ENCODE peak calls at places on chromosomes 12 and 14, in eight cellular contexts. E, L, F, Q, C, Z, P and T are unnamed samples.

GRCh38 chr14:77151245-77151644 is 9.7 kb upstream of the ZDHHC22 start:
- DNase-seq in E (no peak), L (no peak), F (no peak), Q (no peak), C (no peak), Z (peak), P (peak), T (peak)

GRCh38 chr12:107318804-107319535 is 225.6 kb upstream of the CRY1 start:
- DNase-seq in E (no peak), L (no peak), F (no peak), Q (peak), C (peak), Z (peak), P (peak), T (peak)

GRCh38 chr12:14317362-14318146 is 47.9 kb upstream of the ATF7IP start:
- DNase-seq in E (no peak), L (no peak), F (no peak), Q (no peak), C (no peak), Z (no peak), P (no peak), T (no peak)

GRCh38 chr12:132230381-132230780 is 86.1 kb downstream of the NOC4L start:
- DNase-seq in E (no peak), L (no peak), F (no peak), Q (no peak), C (no peak), Z (no peak), P (no peak), T (no peak)

GRCh38 chr12:132275110-132275531 is 54.3 kb downstream of the GALNT9 start:
- DNase-seq in E (peak), L (no peak), F (no peak), Q (peak), C (peak), Z (peak), P (peak), T (peak)

GRCh38 chr14:75373616-75374015 is 54.2 kb upstream of the JDP2 start:
- DNase-seq in E (no peak), L (no peak), F (no peak), Q (no peak), C (no peak), Z (no peak), P (no peak), T (no peak)

GRCh38 chr12:126114420-126114819 is 1049.2 kb downstream of the AACS start:
- DNase-seq in E (no peak), L (no peak), F (no peak), Q (no peak), C (no peak), Z (no peak), P (no peak), T (no peak)

GRCh38 chr14:91872517-91873470 is 5.5 kb upstream of the TC2N start:
- DNase-seq in E (peak), L (peak), F (peak), Q (peak), C (peak), Z (no peak), P (no peak), T (no peak)

GRCh38 chr12:104538056-104538455 is 81.3 kb downstream of the CHST11 start:
- DNase-seq in E (no peak), L (no peak), F (no peak), Q (no peak), C (no peak), Z (no peak), P (no peak), T (no peak)

GRCh38 chr14:85527006-85527405 is 2.9 kb upstream of the FLRT2 start:
- DNase-seq in E (no peak), L (no peak), F (no peak), Q (peak), C (no peak), Z (no peak), P (no peak), T (no peak)

GRCh38 chr14:72948481-72949138 is 22.3 kb downstream of the DCAF4 start:
- DNase-seq in E (peak), L (peak), F (peak), Q (peak), C (peak), Z (peak), P (peak), T (peak)

GRCh38 chr14:60686865-60687264 is 37.3 kb downstream of the SIX4 start:
- DNase-seq in E (no peak), L (no peak), F (no peak), Q (no peak), C (no peak), Z (no peak), P (no peak), T (no peak)

GRCh38 chr12:59407799-59408198 is 188.0 kb upstream of the SLC16A7 start:
- DNase-seq in E (no peak), L (no peak), F (no peak), Q (no peak), C (no peak), Z (no peak), P (no peak), T (no peak)

GRCh38 chr12:59404109-59404650 is 191.6 kb upstream of the SLC16A7 start:
- DNase-seq in E (no peak), L (no peak), F (no peak), Q (no peak), C (no peak), Z (no peak), P (no peak), T (no peak)

GRCh38 chr12:59405992-59406391 is 189.8 kb upstream of the SLC16A7 start:
- DNase-seq in E (no peak), L (no peak), F (no peak), Q (no peak), C (no peak), Z (no peak), P (no peak), T (no peak)

GRCh38 chr12:59401862-59402261 is 194.0 kb upstream of the SLC16A7 start:
- DNase-seq in E (no peak), L (no peak), F (no peak), Q (no peak), C (no peak), Z (no peak), P (no peak), T (no peak)

GRCh38 chr12:59403259-59403932 is 192.4 kb upstream of the SLC16A7 start:
- DNase-seq in E (peak), L (peak), F (no peak), Q (peak), C (peak), Z (peak), P (peak), T (peak)
- TF ChIP-seq CTCF in E (peak), L (peak), F (peak), Q (peak), C (peak), Z (peak), P (peak), T (peak)

GRCh38 chr14:97301931-97302559 is 504.9 kb downstream of the VRK1 start:
- DNase-seq in E (no peak), L (no peak), F (no peak), Q (no peak), C (no peak), Z (no peak), P (no peak), T (no peak)

GRCh38 chr14:97295108-97295710 is 498.0 kb downstream of the VRK1 start:
- DNase-seq in E (no peak), L (no peak), F (no peak), Q (no peak), C (no peak), Z (no peak), P (no peak), T (no peak)

GRCh38 chr14:97299661-97300060 is 502.5 kb downstream of the VRK1 start:
- DNase-seq in E (no peak), L (no peak), F (no peak), Q (no peak), C (no peak), Z (no peak), P (no peak), T (peak)

GRCh38 chr14:97298775-97299174 is 501.6 kb downstream of the VRK1 start:
- DNase-seq in E (no peak), L (no peak), F (no peak), Q (no peak), C (no peak), Z (no peak), P (no peak), T (no peak)

DNA sequence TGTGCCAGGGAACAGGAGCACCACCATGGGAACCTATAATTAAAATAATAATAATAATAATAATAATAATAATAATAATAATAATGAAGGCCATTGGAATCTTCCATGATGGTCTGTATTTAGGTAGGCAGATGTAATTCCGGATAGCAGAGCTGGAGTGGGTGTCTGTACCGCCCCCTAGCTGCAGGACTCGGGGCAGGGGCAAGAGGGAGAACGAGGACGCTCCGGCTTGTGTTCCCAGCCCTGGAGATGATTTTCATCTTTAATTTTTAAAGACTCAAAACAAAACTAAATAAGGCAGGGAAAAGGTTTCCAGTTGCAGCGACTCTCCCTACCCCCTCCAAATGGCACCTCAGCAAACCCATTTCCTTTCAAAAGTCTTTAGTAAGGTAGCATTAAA is 501.1 kb downstream of the VRK1 start:
- DNase-seq in E (no peak), L (no peak), F (no peak), Q (no peak), C (no peak), Z (peak), P (peak), T (peak)
- TF ChIP-seq CTCF in E (no peak), L (no peak), F (no peak), Q (no peak), C (no peak), Z (peak), P (no peak), T (peak)

DNA sequence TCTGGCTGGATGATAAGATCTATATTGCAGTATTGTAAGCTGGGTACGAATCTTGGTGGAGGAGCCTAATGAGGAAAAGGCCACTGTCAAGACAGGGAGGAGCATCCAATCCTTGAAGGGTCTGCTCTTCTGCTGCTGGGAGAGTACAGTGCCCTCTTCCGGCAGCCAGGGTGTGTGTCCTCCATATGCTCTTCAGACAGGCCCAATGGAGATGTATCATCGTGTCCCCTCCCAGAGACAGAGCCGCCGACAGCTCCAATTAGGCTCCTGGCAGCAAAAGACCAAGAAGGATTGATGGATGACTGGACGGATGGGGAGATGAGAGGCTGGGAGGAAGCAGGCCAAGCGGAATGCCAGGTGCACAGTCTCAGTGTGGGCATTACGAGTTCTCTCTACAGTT is 51.6 kb upstream of the PIWIL1 start:
- DNase-seq in E (no peak), L (no peak), F (no peak), Q (no peak), C (no peak), Z (no peak), P (no peak), T (peak)
- TF ChIP-seq CTCF in E (no peak), L (no peak), F (no peak), Q (no peak), C (no peak), Z (no peak), P (no peak), T (peak)

DNA sequence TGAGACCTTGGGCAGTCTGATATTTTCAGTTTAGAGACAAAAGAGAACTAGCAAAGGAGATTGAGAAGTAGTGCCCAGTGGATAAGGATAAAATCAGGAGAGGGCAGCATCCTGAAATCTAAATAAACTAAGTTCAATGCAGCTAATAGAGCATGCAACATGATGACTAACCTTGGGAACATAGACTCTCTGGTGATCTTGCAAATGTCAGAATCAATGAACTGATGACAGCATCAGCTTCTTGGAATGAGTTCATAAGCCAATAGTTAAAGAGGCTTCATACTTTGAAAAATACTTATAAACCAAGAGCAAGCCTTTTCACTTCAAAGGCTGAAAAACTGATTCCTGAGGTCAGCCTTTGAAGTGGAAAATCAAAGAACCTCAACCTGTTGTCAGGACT is 8.2 kb downstream of the TAS2R19 start:
- DNase-seq in E (no peak), L (no peak), F (no peak), Q (peak), C (no peak), Z (no peak), P (no peak), T (no peak)
- TF ChIP-seq CTCF in E (no peak), L (no peak), F (no peak), Q (no peak), C (no peak), Z (no peak), P (no peak), T (no peak)